ENCODE peak calls at places on chromosomes 4 and X, in eight cellular contexts. C, B, Z, R, A, H, T and N are unnamed samples.

GRCh38 chr4:118289794-118290193 is 63.0 kb downstream of the PRSS12 start:
- DNase-seq in C (no peak), B (no peak), Z (no peak), R (no peak), A (no peak), H (no peak), T (no peak), N (no peak)

GRCh38 chrX:21398424-21398823 is 24.2 kb downstream of the CNKSR2 start:
- DNase-seq in C (no peak), B (no peak), Z (no peak), R (no peak), A (peak; percentile 44), H (no peak), T (no peak), N (no peak)

GRCh38 chr4:1043658-1044468 is 32.4 kb downstream of the FGFRL1 start:
- DNase-seq in C (peak; percentile 61), B (peak; percentile 71), Z (peak; percentile 82), R (no peak), A (no peak), H (peak; percentile 87), T (peak; percentile 86), N (peak; percentile 99)

GRCh38 chrX:107508925-107509324 is 59.5 kb downstream of the FRMPD3 start:
- DNase-seq in C (no peak), B (no peak), Z (no peak), R (no peak), A (no peak), H (no peak), T (no peak), N (no peak)

GRCh38 chrX:35733879-35734278 is 64.3 kb upstream of the MAGEB16 start:
- DNase-seq in C (no peak), B (no peak), Z (no peak), R (no peak), A (no peak), H (no peak), T (no peak), N (no peak)

GRCh38 chr4:39022241-39022640 is 10.0 kb downstream of the TMEM156 start:
- DNase-seq in C (no peak), B (no peak), Z (no peak), R (no peak), A (no peak), H (no peak), T (no peak), N (no peak)

GRCh38 chr4:37383579-37384229 is 139.2 kb downstream of the NWD2 start:
- DNase-seq in C (peak; percentile 78), B (peak; percentile 39), Z (no peak), R (no peak), A (peak; percentile 81), H (no peak), T (no peak), N (no peak)

GRCh38 chr4:94641702-94642560 is 115.8 kb upstream of the BMPR1B start:
- DNase-seq in C (no peak), B (no peak), Z (no peak), R (no peak), A (no peak), H (no peak), T (no peak), N (no peak)

DNA sequence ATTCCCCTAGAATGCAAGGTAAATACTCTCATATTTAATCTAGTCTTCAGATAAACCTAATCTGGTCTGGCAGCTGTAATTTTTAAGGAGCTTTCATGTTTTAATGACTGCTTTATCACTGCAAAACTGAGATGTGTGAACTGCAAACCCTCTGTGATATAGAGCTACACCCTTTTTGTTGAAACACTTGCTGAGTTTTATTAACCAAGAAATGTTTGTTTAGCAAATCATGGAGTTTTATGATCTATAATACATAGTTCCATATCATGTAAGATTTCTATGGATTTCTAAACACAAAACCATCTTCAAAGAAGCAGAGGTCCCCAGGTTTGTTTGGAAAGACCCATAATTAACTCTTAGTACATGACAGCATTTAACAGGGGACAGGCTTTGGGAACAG is 126.4 kb downstream of the BTC start:
- DNase-seq in C (no peak), B (no peak), Z (no peak), R (no peak), A (peak; percentile 55), H (no peak), T (no peak), N (no peak)
- H3K4me1 ChIP-seq in C (no peaks in the 10 kb centered on the region), B (no peaks in the 10 kb centered on the region), Z (no peaks in the 10 kb centered on the region), R (no peaks in the 10 kb centered on the region), A (no peaks in the 10 kb centered on the region), H (no peaks in the 10 kb centered on the region), T (no peaks in the 10 kb centered on the region), N (no peaks in the 10 kb centered on the region)

GRCh38 chr4:48692023-48692422 is 88.1 kb downstream of the FRYL start:
- DNase-seq in C (no peak), B (no peak), Z (no peak), R (no peak), A (no peak), H (no peak), T (no peak), N (no peak)

GRCh38 chr4:48698029-48698901 is 81.8 kb downstream of the FRYL start:
- DNase-seq in C (peak; percentile 74), B (no peak), Z (peak; percentile 26), R (no peak), A (peak; percentile 83), H (peak; percentile 68), T (no peak), N (no peak)

GRCh38 chr4:48694824-48695223 is 85.3 kb downstream of the FRYL start:
- DNase-seq in C (no peak), B (no peak), Z (no peak), R (no peak), A (no peak), H (no peak), T (no peak), N (no peak)

GRCh38 chr4:48692897-48693296 is 87.2 kb downstream of the FRYL start:
- DNase-seq in C (no peak), B (no peak), Z (no peak), R (no peak), A (no peak), H (no peak), T (no peak), N (no peak)

DNA sequence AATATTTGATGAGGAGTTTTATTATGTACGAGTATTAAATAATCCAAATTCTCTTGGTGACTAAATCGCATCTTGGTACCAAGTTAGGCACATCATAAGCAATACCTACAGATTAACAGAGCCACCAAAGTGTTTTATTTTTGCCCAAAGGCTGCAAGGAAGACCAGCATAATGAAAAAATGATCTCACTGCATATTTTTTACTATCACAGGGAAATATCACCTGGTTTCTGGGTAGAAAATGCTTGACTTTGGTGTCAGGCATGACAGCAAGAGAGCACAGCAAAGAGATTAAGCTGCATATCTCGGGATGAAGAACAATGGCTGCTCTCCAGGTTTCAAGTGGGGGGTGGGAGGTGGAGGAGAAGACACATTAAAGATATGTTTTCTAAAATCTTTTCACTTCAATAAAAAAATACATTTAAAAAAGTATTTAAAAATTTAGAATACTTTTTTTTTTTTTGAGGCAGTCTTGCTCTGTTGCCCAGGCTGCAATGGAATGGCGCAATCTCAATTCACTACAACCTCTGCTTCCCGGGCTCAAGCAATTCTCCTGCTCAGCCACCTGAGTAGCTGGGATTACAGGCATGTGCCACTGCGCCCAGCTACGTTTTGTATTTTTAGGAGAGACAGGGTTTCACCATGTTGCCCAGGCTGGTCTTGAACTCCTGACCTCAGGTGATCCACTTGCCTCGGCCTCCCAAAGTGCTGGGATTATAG is 86.1 kb downstream of the FRYL start:
- DNase-seq in C (no peak), B (no peak), Z (no peak), R (no peak), A (no peak), H (no peak), T (no peak), N (no peak)
- H3K4me3 ChIP-seq in C (no peak overlapping the region), B (no peak overlapping the region), Z (no peak overlapping the region), R (no peak overlapping the region), A (no peak overlapping the region), H (no peak overlapping the region), T (no peak overlapping the region), N (no peak overlapping the region)

GRCh38 chrX:40176256-40176978 is 78.7 kb upstream of the BCOR start:
- DNase-seq in C (peak; percentile 78), B (no peak), Z (peak; percentile 76), R (peak; percentile 77), A (peak; percentile 61), H (peak; percentile 74), T (peak; percentile 90), N (peak; percentile 79)

GRCh38 chrX:40172980-40173661 is 75.4 kb upstream of the BCOR start:
- DNase-seq in C (peak; percentile 18), B (no peak), Z (no peak), R (no peak), A (peak; percentile 75), H (no peak), T (no peak), N (no peak)

GRCh38 chrX:40173662-40174593 is 76.2 kb upstream of the BCOR start:
- DNase-seq in C (peak; percentile 47), B (no peak), Z (no peak), R (peak; percentile 43), A (peak; percentile 79), H (peak; percentile 49), T (peak; percentile 83), N (peak; percentile 55)

GRCh38 chrX:40175416-40176255 is 77.9 kb upstream of the BCOR start:
- DNase-seq in C (peak; percentile 73), B (no peak), Z (peak; percentile 74), R (peak; percentile 82), A (peak; percentile 78), H (peak; percentile 80), T (peak; percentile 91), N (peak; percentile 88)

DNA sequence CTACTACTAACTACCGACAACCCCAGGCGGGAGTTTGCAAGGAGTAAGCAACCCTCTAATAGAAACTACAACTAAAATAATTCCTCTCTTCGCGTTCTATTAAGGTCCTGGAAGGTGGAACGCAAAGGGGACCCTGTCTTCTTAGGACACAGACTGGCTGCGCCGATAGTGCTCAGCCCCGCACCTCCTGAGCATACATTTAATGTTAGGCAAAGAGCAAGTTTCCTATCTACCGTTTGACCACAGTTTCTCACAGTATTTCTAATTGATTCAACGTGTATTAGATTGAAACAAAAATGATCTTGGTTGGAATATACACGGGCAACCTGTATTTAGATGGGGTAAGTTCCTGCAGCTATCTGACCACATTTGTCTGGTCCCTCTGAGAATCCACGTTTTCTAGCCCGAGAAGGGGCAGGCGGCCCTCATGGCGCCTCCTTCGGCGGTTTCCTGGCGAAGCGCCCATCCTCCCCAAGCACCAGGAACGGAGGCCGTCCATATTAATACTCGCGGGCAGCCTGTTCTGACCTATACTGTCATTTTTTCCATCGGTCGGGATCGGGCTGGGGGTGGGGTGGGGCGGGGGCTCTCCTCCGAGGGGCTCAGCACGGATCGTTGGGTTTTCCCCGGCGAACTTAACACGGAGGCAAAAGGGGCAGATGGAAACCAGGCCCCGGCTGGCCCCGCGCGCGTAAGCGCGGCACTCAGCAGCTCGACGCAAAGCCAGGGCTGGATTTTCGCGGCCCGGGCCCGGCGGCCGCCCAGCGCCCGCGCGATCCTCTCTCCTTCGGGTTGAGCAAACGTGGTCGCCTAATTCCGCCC is 77.0 kb upstream of the BCOR start:
- DNase-seq in C (peak; percentile 54), B (no peak), Z (no peak), R (no peak), A (peak; percentile 28), H (peak; percentile 51), T (peak; percentile 76), N (peak; percentile 74)
- H3K9me3 ChIP-seq in C (no peaks in the 10 kb centered on the region), B (no peaks in the 10 kb centered on the region), Z (no peaks in the 10 kb centered on the region), R (no peaks in the 10 kb centered on the region), A (no peaks in the 10 kb centered on the region), H (no peaks in the 10 kb centered on the region), T (no peaks in the 10 kb centered on the region), N (no peaks in the 10 kb centered on the region)

GRCh38 chrX:45006002-45006800 is 133.2 kb downstream of the KDM6A start:
- DNase-seq in C (no peak), B (no peak), Z (no peak), R (no peak), A (no peak), H (no peak), T (no peak), N (no peak)

GRCh38 chrX:45009371-45010000 is 136.5 kb downstream of the KDM6A start:
- DNase-seq in C (no peak), B (no peak), Z (no peak), R (no peak), A (no peak), H (no peak), T (no peak), N (no peak)

GRCh38 chrX:45007598-45007997 is 134.6 kb downstream of the KDM6A start:
- DNase-seq in C (no peak), B (no peak), Z (no peak), R (no peak), A (no peak), H (no peak), T (no peak), N (no peak)

GRCh38 chrX:45011131-45011530 is 138.1 kb downstream of the KDM6A start:
- DNase-seq in C (no peak), B (no peak), Z (no peak), R (no peak), A (no peak), H (no peak), T (no peak), N (no peak)

GRCh38 chrX:45011597-45011996 is 138.6 kb downstream of the KDM6A start:
- DNase-seq in C (no peak), B (no peak), Z (no peak), R (no peak), A (no peak), H (no peak), T (no peak), N (no peak)
- H3K4me1 ChIP-seq in C (no peaks in the 10 kb centered on the region), B (no peaks in the 10 kb centered on the region), Z (peaks cover 48% of the 10 kb centered on the region), R (peaks cover 13% of the 10 kb centered on the region), A (no peaks in the 10 kb centered on the region), H (no peaks in the 10 kb centered on the region), T (no peaks in the 10 kb centered on the region), N (no peaks in the 10 kb centered on the region)